ENCODE peak calls at places on chromosomes 1 and 21, in seven cellular contexts. K is NCI-H446 treated with DMSO at 0.1 percent for 48 hours, W is non-pigmented ciliary epithelial cell, N is IMR-90, J is neural progenitor cell, D is fibroblast of the aortic adventitia, H is testis. F is an unnamed sample.

GRCh38 chr1:25031601-25031965 is 101.5 kb upstream of the RUNX3 start:
- DNase-seq in K (no peak), W (no peak), N (no peak), J (no peak), D (no peak), H (no peak), F (no peak)

GRCh38 chr1:969260-969855 is 3.1 kb downstream of the PLEKHN1 start:
- DNase-seq in K (no peak), W (no peak), N (no peak), J (no peak), D (no peak), H (no peak), F (no peak)

GRCh38 chr21:45844181-45844580 is 137.4 kb upstream of the COL6A1 start:
- DNase-seq in K (no peak), W (no peak), N (no peak), J (no peak), D (no peak), H (no peak), F (no peak)

GRCh38 chr1:184189361-184189760 is 137.8 kb downstream of the TSEN15 start:
- DNase-seq in K (peak; percentile 51), W (no peak), N (no peak), J (no peak), D (peak; percentile 15), H (peak; percentile 61), F (no peak)

GRCh38 chr1:63274371-63274770 is 48.0 kb upstream of the FOXD3 start:
- DNase-seq in K (no peak), W (no peak), N (no peak), J (no peak), D (no peak), H (no peak), F (no peak)

GRCh38 chr1:239802275-239802674 is 289.4 kb upstream of the FMN2 start:
- DNase-seq in K (no peak), W (no peak), N (no peak), J (no peak), D (no peak), H (no peak), F (no peak)

GRCh38 chr1:234543442-234544093 is 64.6 kb upstream of the TARBP1 start:
- DNase-seq in K (no peak), W (no peak), N (no peak), J (no peak), D (no peak), H (peak; percentile 76), F (no peak)

GRCh38 chr1:160752926-160753325 is 13.9 kb downstream of the SLAMF7 start:
- DNase-seq in K (no peak), W (no peak), N (no peak), J (no peak), D (no peak), H (peak; percentile 21), F (no peak)

GRCh38 chr1:21329209-21329844 is 39.1 kb upstream of the ECE1 start:
- DNase-seq in K (no peak), W (no peak), N (no peak), J (no peak), D (no peak), H (no peak), F (no peak)

GRCh38 chr1:200951016-200951415 is 56.3 kb downstream of the INAVA start:
- DNase-seq in K (no peak), W (no peak), N (peak; percentile 7), J (no peak), D (no peak), H (no peak), F (no peak)

GRCh38 chr1:37851271-37851670 is 8.1 kb downstream of the MTF1 start:
- DNase-seq in K (no peak), W (no peak), N (no peak), J (no peak), D (no peak), H (no peak), F (no peak)

GRCh38 chr21:33968082-33968997 is 52.7 kb upstream of the ATP5PO start:
- DNase-seq in K (peak; percentile 41), W (no peak), N (peak; percentile 64), J (peak; percentile 34), D (peak; percentile 81), H (no peak), F (no peak)

GRCh38 chr1:43965316-43965715 is 4.5 kb upstream of the DPH2 start:
- DNase-seq in K (no peak), W (no peak), N (no peak), J (no peak), D (no peak), H (no peak), F (no peak)

GRCh38 chr21:38234395-38235142 is 22.2 kb upstream of the KCNJ15 start:
- DNase-seq in K (no peak), W (no peak), N (no peak), J (no peak), D (no peak), H (no peak), F (no peak)

GRCh38 chr1:200154069-200154767 is 126.7 kb downstream of the NR5A2 start:
- DNase-seq in K (no peak), W (no peak), N (peak; percentile 16), J (no peak), D (no peak), H (no peak), F (no peak)

GRCh38 chr1:68141079-68141800 is 90.8 kb upstream of the DIRAS3 start:
- DNase-seq in K (no peak), W (peak; percentile 34), N (peak; percentile 38), J (peak; percentile 52), D (peak; percentile 60), H (no peak), F (no peak)

GRCh38 chr1:64235133-64235532 is 31.7 kb downstream of the UBE2U start:
- DNase-seq in K (no peak), W (no peak), N (peak; percentile 12), J (no peak), D (peak; percentile 48), H (no peak), F (no peak)

GRCh38 chr1:199463521-199464127 is 563.9 kb upstream of the NR5A2 start:
- DNase-seq in K (peak; percentile 73), W (peak; percentile 32), N (peak; percentile 82), J (peak; percentile 80), D (peak; percentile 80), H (no peak), F (peak; percentile 10)

GRCh38 chr1:152739841-152740240 is 18.0 kb upstream of the KPRP start:
- DNase-seq in K (no peak), W (no peak), N (no peak), J (no peak), D (no peak), H (no peak), F (no peak)

GRCh38 chr1:212234431-212235298 is 50.5 kb upstream of the PPP2R5A start:
- DNase-seq in K (peak; percentile 82), W (peak; percentile 90), N (peak; percentile 98), J (no peak), D (peak; percentile 96), H (no peak), F (peak; percentile 87)

GRCh38 chr1:229150518-229150917 is 120.4 kb upstream of the RAB4A start:
- DNase-seq in K (no peak), W (no peak), N (no peak), J (peak; percentile 8), D (no peak), H (no peak), F (no peak)

GRCh38 chr1:41420877-41421276 is 59.6 kb downstream of the FOXO6 start:
- DNase-seq in K (no peak), W (no peak), N (no peak), J (no peak), D (peak; percentile 52), H (peak; percentile 39), F (no peak)

GRCh38 chr1:197137322-197137721 is 9.1 kb downstream of the ASPM start:
- DNase-seq in K (no peak), W (no peak), N (no peak), J (no peak), D (no peak), H (no peak), F (no peak)

GRCh38 chr1:224565611-224566406 is 50.3 kb upstream of the CNIH3 start:
- DNase-seq in K (no peak), W (no peak), N (peak; percentile 16), J (no peak), D (no peak), H (no peak), F (no peak)

GRCh38 chr1:4654764-4655673 is 610 bp downstream of the AJAP1 start:
- DNase-seq in K (no peak), W (no peak), N (no peak), J (peak; percentile 85), D (no peak), H (no peak), F (no peak)

GRCh38 chr1:25640646-25641328 is 24.2 kb downstream of the MAN1C1 start:
- DNase-seq in K (no peak), W (no peak), N (no peak), J (peak; percentile 69), D (no peak), H (no peak), F (no peak)

GRCh38 chr1:168628807-168629206 is 52.4 kb downstream of the XCL1 start:
- DNase-seq in K (no peak), W (peak; percentile 60), N (peak; percentile 5), J (no peak), D (peak; percentile 84), H (no peak), F (no peak)

GRCh38 chr21:43864806-43865470 is at the start of gene AGPAT3:
- DNase-seq in K (no peak), W (no peak), N (no peak), J (peak; percentile 65), D (no peak), H (peak; percentile 26), F (no peak)

GRCh38 chr1:53332833-53333232 is 5.0 kb upstream of the LRP8 start:
- DNase-seq in K (no peak), W (no peak), N (no peak), J (no peak), D (no peak), H (peak; percentile 9), F (no peak)